ENCODE peak calls at places on chromosomes 11 and 22, in nine cellular contexts. L is body of pancreas, M is stomach, P is IMR-90, K is breast epithelium, T is pancreas, A is upper lobe of right lung, Y is adrenal gland, B is endothelial cell of umbilical vein. J is an unnamed sample. For H3K4me1, the result is how much of the 10 kb centered on the place peaks cover.

GRCh38 chr11:65308281-65308891 is 6.3 kb upstream of the CDC42EP2 start:
- DNase-seq in L (peak), M (peak), P (no peak), K (no peak), T (no peak), A (peak), Y (no peak), B (peak), J (peak)

GRCh38 chr11:40118780-40119179 is 1340.7 kb downstream of the LRRC4C start:
- DNase-seq in L (peak), M (peak), P (no peak), K (peak), T (no peak), A (no peak), Y (peak), B (no peak), J (no peak)

GRCh38 chr11:64852804-64853520 is 8.5 kb upstream of the CDC42BPG start:
- DNase-seq in L (no peak), M (no peak), P (no peak), K (no peak), T (no peak), A (no peak), Y (no peak), B (no peak), J (no peak)

GRCh38 chr11:35420371-35420770 is 1.0 kb upstream of the SLC1A2 start:
- DNase-seq in L (peak), M (peak), P (no peak), K (no peak), T (no peak), A (peak), Y (no peak), B (no peak), J (peak)

GRCh38 chr11:95599959-95600586 is 189.5 kb downstream of the FAM76B start:
- DNase-seq in L (no peak), M (no peak), P (no peak), K (no peak), T (no peak), A (no peak), Y (no peak), B (no peak), J (no peak)

GRCh38 chr11:60455531-60456042 is at the start of gene MS4A1:
- DNase-seq in L (no peak), M (no peak), P (no peak), K (no peak), T (no peak), A (no peak), Y (no peak), B (no peak), J (no peak)

GRCh38 chr11:16456366-16456765 is 100.0 kb upstream of the SOX6 start:
- DNase-seq in L (no peak), M (no peak), P (peak), K (no peak), T (no peak), A (no peak), Y (no peak), B (no peak), J (no peak)

GRCh38 chr11:110513521-110514450 is 84.0 kb downstream of the FDX1 start:
- DNase-seq in L (no peak), M (no peak), P (peak), K (no peak), T (no peak), A (no peak), Y (no peak), B (no peak), J (no peak)

GRCh38 chr22:50208430-50208938 is 7.7 kb downstream of the SELENOO start:
- DNase-seq in L (no peak), M (no peak), P (no peak), K (no peak), T (no peak), A (no peak), Y (no peak), B (no peak), J (no peak)

GRCh38 chr22:17919276-17920144 is 104.9 kb downstream of the MICAL3 start:
- DNase-seq in L (no peak), M (no peak), P (no peak), K (no peak), T (no peak), A (no peak), Y (peak), B (no peak), J (no peak)

GRCh38 chr11:44658451-44658850 is 68.3 kb upstream of the TSPAN18 start:
- DNase-seq in L (no peak), M (no peak), P (peak), K (no peak), T (no peak), A (no peak), Y (peak), B (peak), J (no peak)

GRCh38 chr11:100578966-100579365 is 108.1 kb upstream of the ARHGAP42 start:
- DNase-seq in L (no peak), M (no peak), P (peak), K (no peak), T (no peak), A (no peak), Y (peak), B (no peak), J (no peak)

GRCh38 chr11:35786918-35787557 is 124.5 kb downstream of the TRIM44 start:
- DNase-seq in L (no peak), M (no peak), P (peak), K (no peak), T (no peak), A (no peak), Y (no peak), B (no peak), J (peak)

GRCh38 chr11:76605338-76606074 is 65.0 kb downstream of the LRRC32 start:
- DNase-seq in L (no peak), M (no peak), P (no peak), K (peak), T (no peak), A (no peak), Y (no peak), B (no peak), J (no peak)

GRCh38 chr11:70525006-70525405 is 126.7 kb downstream of the CTTN start:
- DNase-seq in L (no peak), M (no peak), P (no peak), K (peak), T (peak), A (peak), Y (no peak), B (no peak), J (no peak)

GRCh38 chr22:42913874-42914510 is 56.9 kb upstream of the ARFGAP3 start:
- DNase-seq in L (peak), M (no peak), P (no peak), K (no peak), T (no peak), A (no peak), Y (no peak), B (no peak), J (no peak)

GRCh38 chr22:20186183-20186870 is 35.5 kb upstream of the CCDC188 start:
- DNase-seq in L (no peak), M (no peak), P (no peak), K (no peak), T (no peak), A (no peak), Y (no peak), B (peak), J (no peak)

GRCh38 chr11:125947419-125948277 is 1.8 kb downstream of the VSIG10L2 start:
- DNase-seq in L (no peak), M (no peak), P (no peak), K (no peak), T (no peak), A (no peak), Y (no peak), B (no peak), J (no peak)

GRCh38 chr22:39003165-39003638 is 10.9 kb upstream of the APOBEC3C start:
- DNase-seq in L (peak), M (peak), P (peak), K (peak), T (peak), A (peak), Y (peak), B (peak), J (no peak)

GRCh38 chr11:13010737-13011342 is 1.7 kb downstream of the RASSF10 start:
- DNase-seq in L (peak), M (peak), P (no peak), K (peak), T (no peak), A (peak), Y (peak), B (peak), J (no peak)
- H3K4me3 ChIP-seq in L (no peak), M (peak), P (no peak), K (peak), T (no peak), A (peak), Y (no peak), B (no peak), J (peak)

GRCh38 chr11:68609761-68610160 is 74.6 kb upstream of the GAL start:
- DNase-seq in L (no peak), M (no peak), P (no peak), K (no peak), T (no peak), A (no peak), Y (no peak), B (no peak), J (no peak)

GRCh38 chr11:68615657-68616056 is 68.7 kb upstream of the GAL start:
- DNase-seq in L (no peak), M (no peak), P (no peak), K (no peak), T (no peak), A (no peak), Y (no peak), B (no peak), J (no peak)

DNA sequence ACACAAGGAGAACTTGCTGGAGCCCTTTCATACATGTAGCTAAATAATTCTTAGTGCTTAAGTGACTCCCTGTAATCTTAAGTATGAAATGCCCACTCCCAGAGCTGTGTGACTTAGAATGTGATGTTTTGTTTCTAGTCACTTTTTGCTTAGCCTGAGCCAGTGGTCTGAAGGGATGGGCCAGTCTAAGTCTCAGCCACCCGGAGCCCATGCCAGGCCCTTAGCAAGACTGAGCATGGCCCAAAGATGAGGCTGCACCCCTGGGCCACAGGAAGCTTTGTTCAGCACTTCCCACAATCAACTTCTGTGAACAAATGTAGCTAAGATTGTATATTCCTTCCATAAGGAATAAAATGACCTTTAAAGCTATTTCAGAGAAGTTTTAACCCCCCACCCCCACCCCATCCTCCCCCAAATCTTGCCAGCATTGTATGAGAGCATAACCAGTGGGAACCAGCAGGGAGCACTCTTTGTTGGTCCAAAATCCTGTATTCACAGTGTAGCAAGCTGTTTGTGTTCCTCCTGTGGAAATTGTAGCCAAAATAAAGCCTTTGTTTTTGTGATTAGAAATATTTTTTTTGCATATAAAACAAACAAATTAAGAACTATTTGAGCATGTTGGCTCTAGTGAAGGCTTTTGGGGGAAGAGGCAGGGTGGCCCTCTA is 73.8 kb upstream of the GAL start:
- DNase-seq in L (no peak), M (no peak), P (peak), K (no peak), T (no peak), A (no peak), Y (no peak), B (no peak), J (no peak)
- TF ChIP-seq CTCF in L (no peak), M (no peak), P (peak), K (no peak), T (no peak), A (no peak), Y (no peak), B (peak), J (no peak)

DNA sequence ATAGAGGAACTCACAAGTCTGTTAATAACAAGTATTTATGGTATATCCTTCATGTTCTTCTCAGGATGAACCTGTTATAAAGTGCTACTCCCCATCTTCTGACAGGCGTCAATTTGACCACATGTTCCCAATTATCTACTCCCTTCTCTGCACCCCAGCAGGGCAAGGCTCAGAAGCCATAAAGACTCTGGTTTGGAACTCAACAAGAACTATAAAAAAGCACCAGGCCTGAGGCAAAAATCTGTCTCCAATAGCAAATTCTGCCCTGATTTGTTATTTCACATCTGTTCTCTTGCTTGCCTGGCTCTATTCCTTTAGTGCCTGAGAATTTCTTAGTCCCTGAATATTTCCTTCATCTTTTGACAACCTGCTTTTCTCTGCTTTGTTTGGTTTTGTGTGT is 618.2 kb upstream of the KIRREL3 start:
- DNase-seq in L (no peak), M (no peak), P (no peak), K (no peak), T (no peak), A (no peak), Y (no peak), B (no peak), J (no peak)
- H3K4me1 ChIP-seq in L (under half), M (under half), P (under half), K (under half), T (under half), A (under half), Y (under half), B (under half), J (under half)

DNA sequence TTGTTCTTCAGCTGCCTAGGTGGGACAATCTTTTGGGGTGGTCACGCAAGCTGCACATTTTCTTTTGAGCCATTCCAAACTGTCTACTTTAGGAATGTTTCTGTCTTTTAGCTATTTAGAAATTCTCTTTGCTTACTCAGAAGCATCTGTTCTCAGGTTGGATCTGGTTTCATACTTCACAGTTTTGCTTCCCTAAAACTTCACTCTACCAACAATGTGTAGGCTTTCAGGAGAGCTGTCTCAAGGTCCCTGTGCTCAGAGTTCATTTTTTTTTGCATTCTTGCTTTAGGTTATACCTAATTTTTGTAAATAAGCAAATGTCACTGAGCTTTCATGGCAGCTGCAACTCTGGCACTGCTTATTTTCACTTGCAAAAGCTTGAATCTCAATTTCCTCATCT is 36.7 kb downstream of the CCDC90B start:
- DNase-seq in L (no peak), M (no peak), P (no peak), K (no peak), T (no peak), A (no peak), Y (no peak), B (no peak), J (no peak)
- H3K4me3 ChIP-seq in L (no peak), M (no peak), P (no peak), K (no peak), T (no peak), A (no peak), Y (no peak), B (no peak), J (no peak)

GRCh38 chr22:37562049-37562784 is 1.9 kb downstream of the CDC42EP1 start:
- DNase-seq in L (peak), M (no peak), P (no peak), K (no peak), T (no peak), A (no peak), Y (no peak), B (no peak), J (no peak)
- TF ChIP-seq CTCF in L (no peak), M (no peak), P (no peak), K (no peak), T (no peak), A (no peak), Y (no peak), B (no peak), J (no peak)

DNA sequence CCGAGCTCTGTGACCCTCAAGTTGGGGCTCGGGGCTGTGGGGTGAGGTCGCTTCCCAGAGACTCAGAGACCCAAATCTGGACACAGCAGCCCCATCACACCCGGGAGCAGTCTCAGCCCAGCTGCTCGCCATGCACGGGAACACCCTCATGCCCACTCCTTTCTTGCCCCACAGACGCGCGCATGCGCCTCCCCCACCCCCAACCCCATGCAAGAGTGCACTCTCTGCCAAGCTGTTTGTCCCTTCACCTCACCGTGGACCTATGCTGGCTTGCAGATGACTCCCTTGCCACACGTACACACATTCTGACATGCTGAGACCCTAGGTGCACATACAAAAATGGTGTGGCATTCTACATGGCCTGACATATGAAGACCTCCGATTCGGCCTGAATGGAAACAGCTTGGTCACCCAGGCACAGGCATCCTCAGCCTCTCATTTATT is 500 bp upstream of the CD248 start:
- DNase-seq in L (no peak), M (no peak), P (peak), K (no peak), T (no peak), A (peak), Y (no peak), B (peak), J (no peak)
- H3K4me1 ChIP-seq in L (under half), M (half or more), P (under half), K (under half), T (under half), A (under half), Y (under half), B (under half), J (under half)

DNA sequence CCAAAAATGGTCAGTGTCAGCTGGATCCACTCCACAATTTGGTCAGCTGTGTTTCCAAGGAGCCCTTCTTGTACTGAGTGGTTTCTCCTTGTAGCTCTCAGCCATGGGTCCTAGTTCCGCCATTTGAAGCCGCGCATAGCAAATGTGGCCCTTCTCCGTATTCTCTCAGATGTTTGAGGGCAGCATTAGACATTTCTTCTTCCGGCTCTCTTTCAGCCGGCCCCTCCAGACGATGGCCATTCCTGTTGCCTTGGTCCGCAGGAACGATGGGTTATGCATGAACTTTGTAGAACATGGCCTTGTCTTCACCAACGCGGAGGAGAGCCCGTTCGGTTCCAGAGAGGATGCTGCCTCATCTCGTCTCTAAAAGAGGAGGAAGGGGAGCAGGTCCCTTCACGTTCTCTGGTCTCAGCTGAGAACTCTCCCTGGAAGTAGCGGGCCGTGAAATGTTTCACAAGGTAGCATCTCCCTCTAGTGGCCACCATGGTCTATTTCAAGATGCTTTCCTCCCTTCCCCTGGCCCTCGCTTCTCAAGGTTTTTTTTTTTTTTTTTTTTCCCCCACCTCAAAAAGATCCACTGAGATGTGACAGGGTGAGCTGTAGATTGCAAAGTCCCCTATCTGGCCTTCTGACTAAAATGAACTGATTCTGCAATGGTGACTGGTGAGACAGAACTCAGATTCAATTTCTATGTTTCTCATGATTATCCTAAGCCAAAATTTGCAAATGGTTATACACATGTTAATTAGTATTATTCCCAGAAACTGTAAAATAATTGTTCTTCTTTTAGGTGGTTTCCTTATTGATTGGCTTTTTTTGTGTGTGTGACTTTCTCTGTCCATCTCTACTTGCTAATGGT is 19.8 kb upstream of the PLET1 start:
- DNase-seq in L (peak), M (peak), P (peak), K (peak), T (peak), A (peak), Y (peak), B (peak), J (peak)
- H3K4me3 ChIP-seq in L (no peak), M (peak), P (peak), K (peak), T (no peak), A (peak), Y (peak), B (peak), J (peak)